ENCODE peak calls at places on chromosomes 11 and 22, in four cellular contexts. A is lower lobe of right lung; L is CD8-positive, alpha-beta T cell; T is left lung. N is an unnamed sample.

GRCh38 chr11:43315966-43316365 is 4.2 kb downstream of the API5 start:
- DNase-seq in A (no peak), L (no peak), T (no peak), N (no peak)

GRCh38 chr22:29078036-29078868 is 5.4 kb downstream of the KREMEN1 start:
- DNase-seq in L (no peak), T (no peak), A (no peak), N (no peak)

GRCh38 chr22:17866621-17867020 is 92.4 kb upstream of the BID start:
- DNase-seq in A (no peak), T (no peak), L (no peak), N (no peak)

GRCh38 chr22:29308148-29308790 is 1.8 kb downstream of the GAS2L1 start:
- DNase-seq in A (no peak), L (no peak), T (peak; percentile 76), N (no peak)

GRCh38 chr22:28582806-28583205 is 96.8 kb downstream of the TTC28 start:
- DNase-seq in T (no peak), A (no peak), L (no peak), N (no peak)

GRCh38 chr11:95919514-95919913 is 4.4 kb downstream of the MTMR2 start:
- DNase-seq in T (no peak), L (no peak), A (no peak), N (no peak)

GRCh38 chr22:46175631-46176030 is 25.3 kb downstream of the PPARA start:
- DNase-seq in A (no peak), L (no peak), T (no peak), N (no peak)

GRCh38 chr22:35835998-35836691 is 118.5 kb downstream of the APOL5 start:
- DNase-seq in L (no peak), T (peak; percentile 32), A (no peak), N (no peak)

GRCh38 chr22:17742528-17742902 is 31.8 kb downstream of the BID start:
- DNase-seq in T (peak; percentile 83), A (peak; percentile 65), L (peak; percentile 67), N (no peak)

GRCh38 chr11:8867856-8868705 is 42.9 kb upstream of the AKIP1 start:
- DNase-seq in L (no peak), T (no peak), A (no peak), N (no peak)

GRCh38 chr11:33620423-33621120 is 80.1 kb downstream of the C11orf91 start:
- DNase-seq in A (no peak), L (no peak), T (no peak), N (no peak)

GRCh38 chr11:68812526-68812925 is 29.2 kb downstream of the CPT1A start:
- DNase-seq in A (no peak), T (no peak), L (no peak), N (no peak)

GRCh38 chr11:88131764-88132470 is 43.3 kb downstream of the RAB38 start:
- DNase-seq in T (no peak), A (no peak), L (no peak), N (no peak)

GRCh38 chr11:70176940-70177689 is 26.0 kb upstream of the FADD start:
- DNase-seq in L (peak; percentile 34), T (peak; percentile 89), A (peak; percentile 60), N (no peak)

GRCh38 chr11:117281869-117282268 is 9.3 kb upstream of the BACE1-AS start:
- DNase-seq in T (no peak), A (no peak), L (no peak), N (no peak)

GRCh38 chr11:33930317-33931021 is 38.6 kb upstream of the LMO2 start:
- DNase-seq in T (no peak), L (no peak), A (no peak), N (no peak)

GRCh38 chr11:3685923-3686322 is 14.7 kb upstream of the CHRNA10 start:
- DNase-seq in A (no peak), T (no peak), L (no peak), N (no peak)

GRCh38 chr11:59152312-59152967 is 9.8 kb downstream of the FAM111A start:
- DNase-seq in L (no peak), A (no peak), T (no peak), N (no peak)

GRCh38 chr11:35418847-35419712 is at the start of gene SLC1A2:
- DNase-seq in T (peak; percentile 71), L (no peak), A (peak; percentile 43), N (no peak)

GRCh38 chr22:35541254-35541748 is 670 bp downstream of the RASD2 start:
- DNase-seq in L (no peak), A (no peak), T (peak; percentile 78), N (no peak)

GRCh38 chr11:110079726-110080125 is 13.5 kb upstream of the ZC3H12C start:
- DNase-seq in L (no peak), T (no peak), A (no peak), N (no peak)

GRCh38 chr11:26470992-26471391 is 101.1 kb downstream of the MUC15 start:
- DNase-seq in T (no peak), A (no peak), L (no peak), N (no peak)

GRCh38 chr11:64251722-64251985 is 324 bp downstream of the PLCB3 start:
- DNase-seq in L (no peak), A (no peak), T (no peak), N (no peak)

GRCh38 chr11:78145511-78146030 is 6.1 kb upstream of the ALG8 start:
- DNase-seq in A (no peak), L (no peak), T (no peak), N (no peak)

GRCh38 chr11:78138694-78139421 is 568 bp downstream of the ALG8 start:
- DNase-seq in L (peak; percentile 24), A (no peak), T (no peak), N (no peak)

GRCh38 chr11:78138281-78138680 is 1.1 kb downstream of the ALG8 start:
- DNase-seq in A (no peak), L (no peak), T (no peak), N (no peak)

GRCh38 chr11:78140392-78141077 is 1.1 kb upstream of the ALG8 start:
- DNase-seq in A (no peak), L (no peak), T (no peak), N (no peak)

GRCh38 chr11:78139422-78140391 is at the start of gene ALG8:
- DNase-seq in A (peak; percentile 97), L (peak; percentile 98), T (peak; percentile 98), N (peak; percentile 99)
- TF ChIP-seq CTCF in A (no peak), L (no peak), T (no peak), N (no peak)

DNA sequence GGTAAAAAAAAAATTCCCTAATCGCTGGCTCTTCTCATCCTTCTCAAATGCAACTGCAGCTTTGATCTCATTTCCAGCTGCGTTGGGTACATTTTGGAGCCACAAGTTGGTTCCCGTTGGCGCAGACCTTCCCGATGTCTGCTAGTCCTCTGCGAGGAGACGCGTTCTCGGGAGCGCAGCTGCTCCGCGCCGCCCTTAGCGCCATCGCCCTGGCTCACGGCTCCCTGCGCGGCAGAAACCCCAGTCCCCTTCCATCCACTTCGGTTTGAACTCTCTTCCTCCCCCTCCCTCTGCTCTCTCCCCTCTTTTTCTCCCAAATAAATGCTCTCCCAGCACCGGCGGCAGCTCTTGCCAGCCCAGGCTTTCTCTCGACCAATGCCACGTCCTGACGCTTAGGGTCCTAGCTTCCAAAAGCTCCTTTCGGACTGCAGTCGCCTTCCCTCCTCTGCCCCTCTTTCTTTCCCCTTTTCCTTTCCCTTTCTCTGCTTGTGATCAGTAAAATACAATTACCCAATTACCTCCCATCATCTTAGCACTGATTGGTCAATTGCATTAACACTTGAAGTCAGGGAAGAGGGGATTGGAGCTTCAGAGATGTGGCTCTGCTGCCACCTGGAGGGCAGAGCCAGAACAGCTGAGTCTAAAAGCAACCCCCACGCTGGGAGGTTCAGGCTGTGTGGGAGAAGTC is 1165.7 kb downstream of the LRRC4C start:
- DNase-seq in T (peak; percentile 74), L (no peak), A (peak; percentile 55), N (peak; percentile 89)
- TF ChIP-seq CTCF in T (peak; percentile 91), L (peak; percentile 22), A (peak; percentile 90), N (peak; percentile 95)

GRCh38 chr22:20083157-20083890 is 3.3 kb downstream of the DGCR8 start:
- DNase-seq in A (peak; percentile 20), T (peak; percentile 23), L (no peak), N (no peak)

GRCh38 chr22:20086101-20086599 is 6.1 kb downstream of the DGCR8 start:
- DNase-seq in L (no peak), T (peak; percentile 44), A (peak; percentile 11), N (no peak)

GRCh38 chr22:20083891-20084546 is 4.0 kb downstream of the DGCR8 start:
- DNase-seq in L (no peak), A (no peak), T (no peak), N (no peak)

GRCh38 chr22:20085651-20086050 is 5.6 kb downstream of the DGCR8 start:
- DNase-seq in L (no peak), A (peak; percentile 22), T (peak; percentile 50), N (no peak)

DNA sequence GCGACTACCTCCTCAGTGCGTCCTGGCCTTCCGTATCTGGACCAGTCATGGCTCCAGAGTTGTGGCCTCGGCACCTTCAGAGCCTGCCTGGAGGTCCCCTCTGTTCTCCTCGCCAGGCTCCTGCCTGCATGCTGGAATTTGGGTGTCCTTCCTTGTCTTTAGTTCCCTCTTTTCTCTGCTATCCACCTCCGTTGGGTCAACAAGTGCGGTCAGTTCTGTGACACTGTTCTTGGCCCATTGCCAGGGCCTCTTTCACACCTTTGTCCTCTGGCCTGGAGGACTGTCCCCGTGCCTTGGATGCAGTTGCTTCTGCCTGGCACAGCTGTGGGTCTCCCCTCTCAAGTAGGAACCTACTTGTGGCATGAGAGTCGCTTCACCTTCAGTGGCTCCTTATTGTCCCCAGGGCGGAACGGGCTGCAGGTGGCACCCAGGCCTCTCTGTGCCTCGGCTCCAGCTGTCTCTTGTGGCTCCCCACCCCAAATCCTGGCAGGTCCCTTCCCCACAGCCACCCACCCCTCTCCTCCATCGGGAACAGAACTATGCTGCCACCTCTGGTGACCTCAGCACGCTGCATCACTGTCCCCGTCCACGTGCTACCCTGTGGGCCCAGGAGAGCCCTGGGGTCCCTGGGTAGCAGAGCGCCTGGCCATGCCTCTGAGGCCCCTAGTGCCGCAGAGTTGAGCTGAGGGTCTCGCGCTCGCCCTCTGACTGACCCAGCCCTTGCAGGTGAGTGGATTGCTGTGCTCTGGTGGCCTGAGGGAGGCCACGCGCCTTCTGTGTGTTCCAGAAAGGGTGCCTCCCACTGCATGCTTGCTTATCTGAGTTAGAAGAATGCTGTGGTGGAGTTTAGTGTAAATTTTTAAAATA is 4.7 kb downstream of the DGCR8 start:
- DNase-seq in A (peak; percentile 45), L (no peak), T (peak; percentile 62), N (no peak)
- TF ChIP-seq CTCF in A (no peak), L (no peak), T (no peak), N (peak; percentile 41)

GRCh38 chr22:44437493-44438015 is 60.5 kb downstream of the RTL6 start:
- DNase-seq in L (no peak), A (no peak), T (no peak), N (no peak)

GRCh38 chr22:44439356-44440223 is 58.4 kb downstream of the RTL6 start:
- DNase-seq in A (no peak), L (no peak), T (no peak), N (peak; percentile 56)

GRCh38 chr22:44436656-44437492 is 61.2 kb downstream of the RTL6 start:
- DNase-seq in A (no peak), T (no peak), L (no peak), N (no peak)

GRCh38 chr22:44438481-44439131 is 59.4 kb downstream of the RTL6 start:
- DNase-seq in T (no peak), L (no peak), A (no peak), N (peak; percentile 82)

DNA sequence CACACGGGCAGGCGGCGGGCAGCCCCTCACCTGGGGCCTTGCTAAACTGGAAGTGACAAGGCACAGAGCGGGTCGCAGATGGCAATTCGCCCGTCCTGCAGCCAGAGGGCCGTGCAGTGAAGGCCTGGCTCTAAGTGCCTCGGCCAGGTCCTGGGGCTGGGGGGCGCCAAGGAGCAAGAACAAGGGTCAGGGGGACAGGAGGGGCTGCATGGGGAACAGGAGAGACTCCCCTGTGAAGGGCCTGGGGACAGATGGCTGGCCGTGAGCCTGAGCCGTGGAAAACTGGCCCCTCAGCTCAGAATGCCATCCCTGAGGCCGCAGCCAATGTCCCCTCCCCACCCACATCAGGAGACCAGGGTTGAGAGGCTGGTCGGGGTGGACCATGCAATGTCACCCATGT is 60.0 kb downstream of the RTL6 start:
- DNase-seq in L (no peak), A (no peak), T (no peak), N (no peak)
- TF ChIP-seq CTCF in L (no peak), A (no peak), T (no peak), N (no peak)